ENCODE peak calls at places on chromosomes 5 and 9, in six cellular contexts. T is IMR-90, Z is neuronal stem cell, N is trophoblast cell, K is H9, O is H1. W is an unnamed sample.

GRCh38 chr9:132411091-132411508 is 1.1 kb downstream of the CFAP77 start:
- DNase-seq in N (peak; percentile 65), T (peak; percentile 7), K (peak; percentile 91), O (peak; percentile 69), Z (peak; percentile 70), W (peak; percentile 88)

GRCh38 chr5:93117753-93118531 is 463.1 kb downstream of the NR2F1-AS1 start:
- DNase-seq in Z (no peak), K (no peak), O (no peak), N (no peak), T (peak; percentile 77), W (no peak)

GRCh38 chr5:144333336-144333920 is 162.8 kb downstream of the KCTD16 start:
- DNase-seq in N (no peak), Z (no peak), K (no peak), O (no peak), T (peak; percentile 2), W (no peak)

GRCh38 chr5:90932052-90932699 is 373.6 kb downstream of the ADGRV1 start:
- DNase-seq in T (peak; percentile 70), O (no peak), N (peak; percentile 84), K (peak; percentile 51), Z (peak; percentile 54), W (peak; percentile 67)

GRCh38 chr9:6805532-6805931 is 47.8 kb downstream of the KDM4C start:
- DNase-seq in K (no peak), T (peak; percentile 80), N (no peak), O (no peak), Z (no peak), W (no peak)

GRCh38 chr9:3845549-3845948 is 319.7 kb upstream of the RFX3 start:
- DNase-seq in O (no peak), T (no peak), Z (no peak), N (no peak), K (no peak), W (no peak)

GRCh38 chr9:76203373-76203772 is 190.9 kb downstream of the RFK start:
- DNase-seq in Z (no peak), K (no peak), T (no peak), N (peak; percentile 76), O (no peak), W (no peak)

GRCh38 chr5:180395540-180396274 is 42.6 kb upstream of the GFPT2 start:
- DNase-seq in O (no peak), K (no peak), T (no peak), N (no peak), Z (no peak), W (no peak)

GRCh38 chr5:154302181-154302580 is 111.6 kb downstream of the GALNT10 start:
- DNase-seq in K (no peak), Z (no peak), O (no peak), N (no peak), T (no peak), W (no peak)

GRCh38 chr5:125045647-125046046 is 299.2 kb upstream of the ZNF608 start:
- DNase-seq in Z (no peak), K (no peak), T (peak; percentile 54), O (no peak), N (no peak), W (no peak)

GRCh38 chr9:20271723-20272122 is 350.6 kb downstream of the MLLT3 start:
- DNase-seq in T (no peak), N (no peak), Z (no peak), O (no peak), K (no peak), W (no peak)

GRCh38 chr9:591292-591691 is 250.2 kb upstream of the DMRT1 start:
- DNase-seq in Z (no peak), N (no peak), O (no peak), T (no peak), K (no peak), W (peak; percentile 61)

GRCh38 chr9:95116820-95117204 is 200.7 kb downstream of the FANCC start:
- DNase-seq in N (no peak), T (no peak), O (no peak), K (no peak), Z (no peak), W (no peak)

GRCh38 chr9:78131969-78132687 is 100.5 kb upstream of the GNAQ start:
- DNase-seq in N (no peak), Z (no peak), O (no peak), K (no peak), T (no peak), W (no peak)

GRCh38 chr9:21395778-21396717 is 10.8 kb upstream of the IFNA2 start:
- DNase-seq in Z (peak; percentile 84), O (no peak), K (peak; percentile 77), N (peak; percentile 55), T (no peak), W (peak; percentile 68)

GRCh38 chr5:72561407-72561972 is 54.3 kb upstream of the ZNF366 start:
- DNase-seq in K (no peak), T (no peak), N (peak; percentile 23), Z (no peak), O (no peak), W (peak; percentile 66)

GRCh38 chr5:102794677-102795331 is 39.7 kb downstream of the PAM start:
- DNase-seq in Z (no peak), O (peak; percentile 43), T (no peak), K (peak; percentile 53), N (no peak), W (no peak)

GRCh38 chr5:45578270-45578669 is 117.9 kb downstream of the HCN1 start:
- DNase-seq in T (no peak), Z (no peak), N (peak; percentile 38), K (no peak), O (no peak), W (peak; percentile 6)

GRCh38 chr5:119398713-119399492 is 43.1 kb downstream of the TNFAIP8 start:
- DNase-seq in N (no peak), T (no peak), K (no peak), Z (no peak), O (no peak), W (no peak)

GRCh38 chr5:126471875-126472537 is 48.8 kb downstream of the GRAMD2B start:
- DNase-seq in N (no peak), T (peak; percentile 88), K (no peak), Z (no peak), O (no peak), W (no peak)

GRCh38 chr9:122228906-122229837 is at the start of gene LHX6:
- DNase-seq in T (peak; percentile 47), K (no peak), Z (no peak), O (no peak), N (no peak), W (peak; percentile 35)

GRCh38 chr5:87298687-87299362 is 31.1 kb downstream of the RASA1 start:
- DNase-seq in O (no peak), T (peak; percentile 53), Z (no peak), K (no peak), N (no peak), W (no peak)

GRCh38 chr9:121296213-121297127 is 28.5 kb downstream of the GSN start:
- DNase-seq in Z (no peak), K (no peak), O (no peak), T (no peak), N (no peak), W (no peak)

GRCh38 chr5:11733185-11733839 is 170.9 kb downstream of the CTNND2 start:
- DNase-seq in N (no peak), K (no peak), T (no peak), Z (no peak), O (no peak), W (no peak)

GRCh38 chr5:55712023-55712859 is at the start of gene SLC38A9:
- DNase-seq in Z (peak; percentile 89), K (peak; percentile 98), T (peak; percentile 91), O (peak; percentile 93), N (peak; percentile 98), W (peak; percentile 98)

GRCh38 chr9:74821636-74822035 is 66.1 kb downstream of the TRPM6 start:
- DNase-seq in O (no peak), K (no peak), T (no peak), N (no peak), Z (no peak), W (no peak)

GRCh38 chr5:127447822-127448221 is 69.6 kb upstream of the PRRC1 start:
- DNase-seq in T (peak; percentile 74), Z (no peak), K (no peak), O (no peak), N (no peak), W (no peak)

GRCh38 chr9:87959916-87960581 is 14.3 kb downstream of the CDK20 start:
- DNase-seq in T (peak; percentile 83), Z (no peak), K (no peak), O (no peak), N (peak; percentile 72), W (peak; percentile 47)

DNA sequence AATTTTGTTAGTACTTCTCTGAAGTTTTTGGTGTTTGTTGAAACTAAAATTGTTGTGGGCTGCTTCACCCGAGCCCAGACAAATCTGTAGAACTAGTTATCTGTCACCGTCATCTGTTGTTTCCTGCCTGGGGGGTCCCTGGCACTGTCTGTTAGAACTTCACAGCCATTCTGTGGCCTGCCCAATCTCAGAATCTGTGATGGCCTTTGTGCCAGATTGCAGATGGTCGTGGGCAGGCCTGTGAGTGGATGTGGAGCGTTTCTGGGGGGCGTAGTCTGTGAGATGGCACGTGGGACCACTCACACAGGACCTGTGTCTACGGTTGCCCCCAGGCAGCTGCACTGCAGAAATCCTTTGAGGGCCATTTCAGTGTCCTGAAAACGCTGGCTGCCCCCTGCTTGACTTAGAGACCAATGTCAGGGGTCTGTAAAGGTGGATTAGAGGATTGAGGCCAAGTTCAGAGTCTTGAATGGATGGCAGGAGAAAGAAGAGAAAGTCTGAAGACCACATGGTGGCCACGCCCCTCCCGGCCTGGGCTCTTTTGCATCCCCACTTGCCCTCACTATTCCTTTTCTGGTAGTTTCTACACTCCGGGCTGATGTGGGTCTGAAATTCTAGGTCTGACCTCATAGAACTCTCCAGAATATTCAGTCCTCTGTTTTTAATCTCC is 38.3 kb downstream of the TRIO start:
- DNase-seq in T (no peak), Z (no peak), N (peak; percentile 59), K (no peak), O (no peak), W (no peak)
- H3K4ac ChIP-seq in T (peak overlapping the region; percentile 84), Z (no peak overlapping the region), N (peak overlapping the region; percentile 11), K (no peak overlapping the region), O (no peak overlapping the region), W (no peak overlapping the region)

DNA sequence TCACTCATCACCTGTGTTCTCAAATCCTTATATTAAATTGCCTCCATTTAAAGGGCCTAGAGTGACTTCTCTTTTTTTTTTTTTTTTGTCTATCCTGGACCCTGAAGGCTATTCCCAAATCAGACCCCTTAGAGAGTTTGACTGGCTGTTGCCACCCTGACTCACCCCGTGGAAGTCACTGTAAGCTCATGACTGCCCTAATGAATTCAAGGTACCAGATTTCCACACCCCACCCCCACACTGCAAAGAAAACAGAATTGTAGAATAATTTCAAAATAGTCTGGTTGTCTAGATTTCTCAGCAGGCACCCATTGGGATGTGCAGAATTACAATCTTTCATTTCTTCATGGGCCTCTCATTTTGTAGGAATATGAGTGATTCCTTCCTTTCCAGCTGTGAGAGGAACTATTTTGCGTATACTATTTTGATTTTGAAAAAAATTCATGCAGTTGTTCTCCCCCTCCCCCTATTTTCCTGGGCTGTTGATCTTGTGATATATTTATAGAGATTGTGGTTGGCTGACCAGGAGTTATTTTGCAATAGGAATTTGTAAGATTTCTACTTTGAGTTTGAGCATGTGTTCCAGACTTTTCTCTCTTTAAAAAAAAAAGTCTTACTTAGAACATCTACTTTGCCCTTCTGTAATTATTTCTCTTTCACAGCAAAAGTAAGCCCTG is 79.1 kb downstream of the ZNF618 start:
- DNase-seq in Z (no peak), K (no peak), O (no peak), N (no peak), T (peak; percentile 81), W (no peak)
- H2BK120ac ChIP-seq in Z (no peak overlapping the region), K (no peak overlapping the region), O (no peak overlapping the region), N (no peak overlapping the region), T (peak overlapping the region; percentile 67), W (no peak overlapping the region)

GRCh38 chr9:106953166-106953565 is 90.2 kb downstream of the ZNF462 start:
- DNase-seq in T (peak; percentile 88), K (no peak), O (no peak), Z (no peak), N (peak; percentile 88), W (peak; percentile 78)
- H2BK5ac ChIP-seq in T (no peak overlapping the region), K (no peak overlapping the region), O (no peak overlapping the region), Z (no peak overlapping the region), N (no peak overlapping the region), W (no peak overlapping the region)

GRCh38 chr9:101443358-101443757 is 7.8 kb upstream of the ALDOB start:
- DNase-seq in Z (no peak), N (no peak), O (no peak), T (no peak), K (no peak), W (peak; percentile 84)
- H3K4ac ChIP-seq in Z (no peak overlapping the region), N (no peak overlapping the region), O (no peak overlapping the region), T (no peak overlapping the region), K (no peak overlapping the region), W (no peak overlapping the region)